ENCODE peak calls at places on chromosome 2, in four cellular contexts. M, P, C and Y are unnamed samples.

GRCh38 chr2:37896319-37896718 is 28.8 kb upstream of the RMDN2 start:
- DNase-seq in M (no peak), P (no peak), C (no peak), Y (no peak)

GRCh38 chr2:27042985-27043634 is 8.4 kb upstream of the AGBL5 start:
- DNase-seq in M (peak), P (no peak), C (no peak), Y (no peak)

GRCh38 chr2:231457101-231457500 is 7.2 kb downstream of the NCL start:
- DNase-seq in M (peak), P (no peak), C (no peak), Y (no peak)

GRCh38 chr2:119827866-119828507 is 68.3 kb downstream of the PTPN4 start:
- DNase-seq in M (no peak), P (no peak), C (no peak), Y (no peak)

GRCh38 chr2:99166218-99166617 is 11.5 kb downstream of the LIPT1 start:
- DNase-seq in M (no peak), P (no peak), C (no peak), Y (no peak)

GRCh38 chr2:238499731-238500570 is 73.2 kb downstream of the ASB1 start:
- DNase-seq in M (no peak), P (no peak), C (peak), Y (no peak)

GRCh38 chr2:235026649-235027557 is 75.1 kb downstream of the SH3BP4 start:
- DNase-seq in M (peak), P (no peak), C (no peak), Y (no peak)

GRCh38 chr2:238240761-238241711 is 1.2 kb upstream of the HES6 start:
- DNase-seq in M (peak), P (no peak), C (peak), Y (no peak)

GRCh38 chr2:219362524-219363164 is 25.1 kb downstream of the DNPEP start:
- DNase-seq in M (peak), P (no peak), C (no peak), Y (no peak)

GRCh38 chr2:163554864-163555263 is 180.9 kb downstream of the FIGN start:
- DNase-seq in M (no peak), P (no peak), C (no peak), Y (no peak)

GRCh38 chr2:174888136-174888535 is 117.0 kb downstream of the CHN1 start:
- DNase-seq in M (no peak), P (no peak), C (no peak), Y (no peak)

GRCh38 chr2:19911799-19912509 is 10.2 kb upstream of the TTC32 start:
- DNase-seq in M (peak), P (no peak), C (no peak), Y (no peak)